ENCODE peak calls at places on chromosome 11, in six cellular contexts. P, N, O, G, J and E are unnamed samples. For H3K4me1, the result is how much of the 10 kb centered on the place peaks cover.

GRCh38 chr11:119316729-119317591 is at the start of gene MCAM:
- DNase-seq in P (no peak), J (no peak), G (peak), N (peak), O (peak), E (peak)

GRCh38 chr11:132111781-132112380 is 741.5 kb downstream of the NTM start:
- DNase-seq in G (no peak), P (no peak), J (no peak), N (peak), O (no peak), E (no peak)

GRCh38 chr11:47130541-47130940 is 46.1 kb downstream of the ARFGAP2 start:
- DNase-seq in N (no peak), P (no peak), G (no peak), O (no peak), J (no peak), E (no peak)

GRCh38 chr11:86219291-86220193 is 25.0 kb upstream of the EED start:
- DNase-seq in G (no peak), J (no peak), O (no peak), N (no peak), P (no peak), E (no peak)

GRCh38 chr11:68583047-68583446 is 101.3 kb upstream of the GAL start:
- DNase-seq in J (no peak), P (no peak), N (peak), G (no peak), O (no peak), E (no peak)

GRCh38 chr11:112662554-112662953 is 298.7 kb upstream of the NCAM1 start:
- DNase-seq in O (no peak), J (no peak), G (no peak), P (no peak), N (no peak), E (no peak)

GRCh38 chr11:117814766-117815261 is 9.7 kb downstream of the FXYD2 start:
- DNase-seq in G (peak), N (no peak), O (peak), P (peak), J (peak), E (peak)

GRCh38 chr11:36333897-36334296 is 37.8 kb downstream of the PRR5L start:
- DNase-seq in G (no peak), N (peak), O (no peak), P (no peak), J (no peak), E (no peak)

GRCh38 chr11:116866774-116867455 is 29.5 kb upstream of the APOA1 start:
- DNase-seq in G (no peak), N (no peak), P (no peak), O (no peak), J (no peak), E (no peak)

GRCh38 chr11:57460017-57460755 is at the start of gene RTN4RL2:
- DNase-seq in G (no peak), J (no peak), O (peak), N (peak), P (no peak), E (peak)

GRCh38 chr11:86869531-86869930 is 69.2 kb downstream of the PRSS23 start:
- DNase-seq in O (no peak), J (no peak), N (peak), P (no peak), G (no peak), E (no peak)

GRCh38 chr11:101126551-101127347 is 2.9 kb downstream of the PGR start:
- DNase-seq in P (no peak), N (no peak), G (peak), J (no peak), O (peak), E (peak)

GRCh38 chr11:65204646-65205601 is 23.2 kb downstream of the CAPN1 start:
- DNase-seq in G (no peak), J (no peak), N (peak), O (peak), P (peak), E (no peak)

GRCh38 chr11:83282084-83282716 is 4.0 kb downstream of the CCDC90B start:
- DNase-seq in O (no peak), J (no peak), G (no peak), P (no peak), N (peak), E (no peak)

GRCh38 chr11:122604626-122605025 is 50.9 kb upstream of the UBASH3B start:
- DNase-seq in G (no peak), P (no peak), O (no peak), N (no peak), J (no peak), E (no peak)

GRCh38 chr11:130001491-130002351 is 914 bp downstream of the PRDM10 start:
- DNase-seq in P (peak), J (peak), N (peak), G (no peak), O (peak), E (peak)

GRCh38 chr11:2589538-2589934 is 110.3 kb downstream of the KCNQ1OT1 start:
- DNase-seq in N (no peak), P (no peak), J (no peak), O (no peak), G (no peak), E (peak)

GRCh38 chr11:85809191-85809590 is 1.8 kb downstream of the SYTL2 start:
- DNase-seq in J (no peak), G (no peak), O (no peak), N (no peak), P (no peak), E (no peak)

GRCh38 chr11:36007127-36007824 is 63.4 kb downstream of the LDLRAD3 start:
- DNase-seq in N (no peak), O (no peak), P (no peak), J (no peak), G (no peak), E (no peak)

GRCh38 chr11:69664901-69665300 is 10.3 kb downstream of the LTO1 start:
- DNase-seq in N (no peak), P (no peak), G (peak), O (no peak), J (no peak), E (no peak)

GRCh38 chr11:127223026-127223425 is 222.5 kb upstream of the KIRREL3 start:
- DNase-seq in G (no peak), P (no peak), N (no peak), J (no peak), O (peak), E (no peak)

GRCh38 chr11:134229131-134229790 is 4.8 kb downstream of the VPS26B start:
- DNase-seq in P (no peak), O (no peak), N (no peak), J (no peak), G (no peak), E (no peak)
- H3K4me1 ChIP-seq in P (under half), O (under half), N (under half), J (under half), G (under half), E (half or more)

GRCh38 chr11:77075425-77075905 is 8.7 kb downstream of the CAPN5 start:
- DNase-seq in P (peak), N (no peak), O (no peak), G (no peak), J (peak), E (no peak)
- H3K4me3 ChIP-seq in P (no peak), N (no peak), O (no peak), G (no peak), J (peak), E (no peak)

DNA sequence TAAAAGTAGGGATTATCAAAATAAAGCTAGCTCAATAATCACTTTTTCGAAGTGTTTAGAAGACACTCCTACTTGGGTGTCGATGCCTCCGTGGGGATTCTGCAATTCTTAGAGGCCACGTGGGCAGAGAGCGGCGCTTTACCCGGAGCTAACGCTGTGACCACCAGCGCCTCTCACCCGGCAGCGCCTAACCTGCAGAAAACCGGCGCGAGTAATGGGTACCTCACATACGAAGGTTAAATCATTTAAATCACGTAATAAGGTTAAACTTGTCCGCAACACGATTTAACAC is 547 bp downstream of the TAF1D start:
- DNase-seq in N (peak), J (peak), G (peak), P (peak), O (peak), E (peak)
- TF ChIP-seq CTCF in N (no peak), J (no peak), G (no peak), P (no peak), O (no peak), E (no peak)

GRCh38 chr11:96157517-96157873 is 185.5 kb downstream of the MAML2 start:
- DNase-seq in P (no peak), N (no peak), O (no peak), G (no peak), J (no peak), E (no peak)

GRCh38 chr11:96155627-96156378 is 187.2 kb downstream of the MAML2 start:
- DNase-seq in J (peak), P (peak), O (no peak), G (peak), N (peak), E (peak)

GRCh38 chr11:96154802-96155520 is 188.0 kb downstream of the MAML2 start:
- DNase-seq in N (peak), O (no peak), P (no peak), G (no peak), J (no peak), E (no peak)

GRCh38 chr11:96158126-96158525 is 184.9 kb downstream of the MAML2 start:
- DNase-seq in P (no peak), G (no peak), J (no peak), O (no peak), N (no peak), E (no peak)

GRCh38 chr11:96156379-96156722 is 186.6 kb downstream of the MAML2 start:
- DNase-seq in P (no peak), J (no peak), G (no peak), N (no peak), O (no peak), E (no peak)
- H3K4me1 ChIP-seq in P (under half), J (under half), G (under half), N (under half), O (under half), E (half or more)

GRCh38 chr11:12467610-12468009 is 90.2 kb downstream of the PARVA start:
- DNase-seq in P (no peak), N (no peak), J (no peak), O (no peak), G (no peak), E (no peak)
- H3K4me3 ChIP-seq in P (no peak), N (no peak), J (no peak), O (no peak), G (no peak), E (no peak)

DNA sequence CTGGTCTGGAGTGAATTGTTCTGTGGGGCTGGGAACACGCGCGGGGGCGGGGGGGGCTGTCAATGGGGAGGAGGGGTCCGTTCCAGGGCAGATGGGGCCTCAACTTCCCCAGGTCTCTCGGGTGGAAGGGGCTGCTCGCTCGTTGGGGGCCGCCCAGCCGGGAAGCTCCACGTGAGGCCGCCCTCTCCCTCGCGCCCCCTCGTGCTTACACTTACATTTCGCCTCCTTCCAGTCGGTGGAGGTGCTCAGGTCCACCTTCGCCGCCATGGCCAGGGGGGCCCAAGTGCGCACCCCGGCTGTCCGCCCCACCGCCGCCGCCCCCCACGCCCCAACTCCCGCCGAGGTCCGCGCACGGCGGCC is 451 bp downstream of the MACROD1 start:
- DNase-seq in J (peak), O (peak), G (peak), N (no peak), P (no peak), E (no peak)
- TF ChIP-seq CTCF in J (no peak), O (no peak), G (no peak), N (peak), P (no peak), E (no peak)

GRCh38 chr11:45846974-45847907 is at the start of gene CRY2:
- DNase-seq in O (peak), P (peak), G (peak), J (peak), N (peak), E (peak)

GRCh38 chr11:45850446-45850845 is 3.2 kb downstream of the CRY2 start:
- DNase-seq in O (no peak), J (no peak), G (no peak), N (peak), P (no peak), E (no peak)

GRCh38 chr11:45848654-45849081 is 1.4 kb downstream of the CRY2 start:
- DNase-seq in N (no peak), G (no peak), P (peak), J (no peak), O (no peak), E (no peak)

GRCh38 chr11:45846174-45846675 is 1.1 kb upstream of the CRY2 start:
- DNase-seq in N (no peak), G (no peak), O (no peak), P (no peak), J (no peak), E (no peak)

DNA sequence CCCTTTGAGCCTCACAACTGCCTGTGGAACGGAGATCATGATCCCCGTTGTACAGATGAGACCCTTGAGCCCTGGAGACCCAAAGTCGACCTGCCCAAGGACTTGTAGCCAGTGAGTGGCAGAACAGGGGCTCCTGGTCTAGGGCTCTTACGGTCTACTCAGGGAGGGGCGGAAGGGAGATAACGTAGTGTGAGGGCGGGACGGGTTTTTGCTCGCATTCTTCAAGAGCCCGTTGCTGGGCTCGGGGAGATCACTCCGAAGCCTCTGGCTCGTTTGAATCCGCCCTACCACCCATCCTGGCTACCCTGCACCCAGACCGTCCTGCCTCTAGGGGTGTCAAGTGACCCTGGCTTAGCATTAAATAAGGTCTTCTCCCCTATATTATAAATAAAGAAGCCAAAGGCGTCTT is 637 bp downstream of the CRY2 start:
- DNase-seq in G (no peak), P (peak), N (peak), J (peak), O (peak), E (peak)
- H3K4me1 ChIP-seq in G (under half), P (under half), N (under half), J (under half), O (under half), E (half or more)

GRCh38 chr11:34437224-34437879 is 1.4 kb upstream of the CAT start:
- DNase-seq in N (no peak), J (no peak), P (no peak), O (no peak), G (no peak), E (no peak)
- H3K4me3 ChIP-seq in N (no peak), J (no peak), P (no peak), O (no peak), G (no peak), E (no peak)